ENCODE peak calls at places on chromosomes 16 and 17, in four cellular contexts. R is Right ventricle myocardium superior; X is activated naive CD4-positive, alpha-beta T cell treated with anti-CD3 and anti-CD28 coated beads, Interleukin-2, amount 50 U/mL, for 72 hours; O is IMR-90. Q is an unnamed sample.

GRCh38 chr17:17126131-17127110 is 79.7 kb downstream of the PLD6 start:
- ATAC-seq in R (peak), X (peak), O (no peak), Q (peak)

GRCh38 chr17:39702901-39703893 is 3.3 kb downstream of the ERBB2 start:
- ATAC-seq in R (no peak), X (peak), O (no peak), Q (no peak)

GRCh38 chr17:72079700-72080099 is 41.1 kb upstream of the SOX9 start:
- ATAC-seq in R (no peak), X (no peak), O (no peak), Q (no peak)

GRCh38 chr17:35612924-35613521 is 25.9 kb downstream of the AP2B1 start:
- ATAC-seq in R (peak), X (no peak), O (peak), Q (no peak)

GRCh38 chr16:21226749-21227148 is 6.8 kb upstream of the ANKS4B start:
- ATAC-seq in R (no peak), X (no peak), O (no peak), Q (no peak)

GRCh38 chr16:72969146-72969545 is 78.8 kb downstream of the ZFHX3 start:
- ATAC-seq in R (peak), X (no peak), O (no peak), Q (no peak)

GRCh38 chr16:67537636-67538591 is 9.3 kb downstream of the RIPOR1 start:
- ATAC-seq in R (peak), X (peak), O (peak), Q (peak)

GRCh38 chr17:49552070-49552751 is 23.5 kb upstream of the NXPH3 start:
- ATAC-seq in R (no peak), X (no peak), O (no peak), Q (no peak)

GRCh38 chr17:41885733-41886132 is 20.5 kb upstream of the KLHL11 start:
- ATAC-seq in R (no peak), X (no peak), O (no peak), Q (no peak)

GRCh38 chr17:49209061-49209571 is 1.3 kb downstream of the GNGT2 start:
- ATAC-seq in R (no peak), X (peak), O (no peak), Q (no peak)

GRCh38 chr17:33261911-33262665 is 31.0 kb downstream of the ASIC2 start:
- ATAC-seq in R (no peak), X (no peak), O (no peak), Q (no peak)

GRCh38 chr16:12257926-12258561 is 281.5 kb downstream of the SNX29 start:
- ATAC-seq in R (peak), X (no peak), O (no peak), Q (no peak)

GRCh38 chr17:8151641-8152111 is 528 bp downstream of the PER1 start:
- ATAC-seq in R (peak), X (no peak), O (peak), Q (no peak)

GRCh38 chr17:81302861-81303326 is 7.8 kb upstream of the SLC38A10 start:
- ATAC-seq in R (peak), X (no peak), O (no peak), Q (no peak)

GRCh38 chr16:23966577-23966976 is 130.8 kb downstream of the PRKCB start:
- ATAC-seq in R (no peak), X (no peak), O (no peak), Q (no peak)

GRCh38 chr17:51853857-51854256 is 304.7 kb downstream of the CA10 start:
- ATAC-seq in R (no peak), X (no peak), O (no peak), Q (no peak)

GRCh38 chr17:82076785-82077591 is 11.4 kb upstream of the DUS1L start:
- ATAC-seq in R (peak), X (peak), O (peak), Q (no peak)

GRCh38 chr17:61809816-61810392 is 53.4 kb downstream of the BRIP1 start:
- ATAC-seq in R (no peak), X (no peak), O (peak), Q (no peak)

GRCh38 chr16:85718682-85719081 is 29.9 kb upstream of the GINS2 start:
- ATAC-seq in R (peak), X (no peak), O (no peak), Q (no peak)

Q was measured in activated T-helper 17 cell treated with anti-CD3 and anti-CD28 coated beads, Interleukin-2, amount 50 U/mL, for 72 hours.